ENCODE peak calls at places on chromosomes 3 and 15, in six cellular contexts. V is adrenal gland; J is CD8-positive, alpha-beta memory T cell; M is IMR-90; U is esophagus muscularis mucosa; G is CD4-positive, CD25-positive, alpha-beta regulatory T cell. Q is an unnamed sample.

GRCh38 chr3:194327030-194327413 is 24.1 kb downstream of the CPN2 start:
- DNase-seq in V (no peak), J (peak; percentile 32), M (peak; percentile 29), U (no peak), G (no peak), Q (no peak)

GRCh38 chr3:196073188-196073838 is 8.6 kb downstream of the TFRC start:
- DNase-seq in V (peak; percentile 53), J (peak; percentile 69), M (peak; percentile 54), U (no peak), G (peak; percentile 60), Q (peak; percentile 36)

GRCh38 chr3:161217496-161217895 is 3.6 kb upstream of the NMD3 start:
- DNase-seq in V (peak; percentile 30), J (no peak), M (no peak), U (no peak), G (no peak), Q (no peak)

GRCh38 chr3:192947421-192947820 is 29.8 kb upstream of the MB21D2 start:
- DNase-seq in V (no peak), J (no peak), M (peak; percentile 10), U (no peak), G (no peak), Q (no peak)

GRCh38 chr15:66765478-66766281 is 63.6 kb downstream of the SMAD6 start:
- DNase-seq in V (no peak), J (no peak), M (no peak), U (no peak), G (no peak), Q (no peak)

GRCh38 chr3:46030626-46031025 is 3.3 kb upstream of the XCR1 start:
- DNase-seq in V (no peak), J (no peak), M (no peak), U (peak; percentile 78), G (no peak), Q (no peak)

GRCh38 chr3:142987080-142987700 is 14.2 kb upstream of the U2SURP start:
- DNase-seq in V (no peak), J (peak; percentile 26), M (peak; percentile 55), U (no peak), G (no peak), Q (no peak)

GRCh38 chr3:10757821-10758130 is 58.3 kb upstream of the SLC6A11 start:
- DNase-seq in V (no peak), J (no peak), M (no peak), U (no peak), G (no peak), Q (no peak)

GRCh38 chr3:43291546-43291945 is 5.2 kb downstream of the SNRK start:
- DNase-seq in V (no peak), J (no peak), M (no peak), U (no peak), G (no peak), Q (no peak)

GRCh38 chr15:58077427-58077826 is 11.9 kb upstream of the ALDH1A2 start:
- DNase-seq in V (no peak), J (no peak), M (no peak), U (no peak), G (no peak), Q (no peak)
- H3K36me3 ChIP-seq in V (no peaks in the 10 kb centered on the region), J (no peaks in the 10 kb centered on the region), M (no peaks in the 10 kb centered on the region), U (no peaks in the 10 kb centered on the region), G (no peaks in the 10 kb centered on the region), Q (no peaks in the 10 kb centered on the region)

DNA sequence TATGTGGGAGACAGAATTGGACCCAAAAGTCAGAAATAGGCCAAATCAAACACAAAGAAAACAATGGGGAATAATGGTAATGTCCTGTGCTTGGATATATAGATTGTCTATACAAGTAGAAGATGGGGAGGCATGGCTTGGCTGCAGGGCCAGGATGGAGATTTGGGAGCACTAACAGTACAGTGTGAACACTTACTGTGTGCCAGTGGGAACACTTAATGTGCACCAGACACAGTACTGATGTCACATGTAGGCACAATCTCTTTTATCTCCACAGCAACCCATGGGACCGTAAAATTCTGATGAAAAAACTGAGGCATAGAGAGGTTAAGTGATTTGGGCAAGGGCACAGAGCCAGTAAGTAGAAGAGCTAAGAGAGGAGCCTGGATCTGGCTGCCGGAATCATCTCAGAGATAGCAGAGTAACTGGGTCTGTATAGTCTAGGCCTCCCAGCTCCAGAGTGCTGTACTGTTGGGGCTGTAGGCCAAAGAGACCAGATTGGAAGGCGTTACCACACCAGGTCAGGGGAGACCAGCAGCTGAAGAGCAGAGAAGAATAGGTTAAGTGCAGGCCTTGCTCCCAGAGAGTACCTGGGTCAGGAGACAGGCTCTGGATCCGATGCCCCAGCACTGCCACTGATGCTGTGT is 63.3 kb downstream of the RLBP1 start:
- DNase-seq in V (no peak), J (no peak), M (no peak), U (no peak), G (no peak), Q (no peak)
- H3K36me3 ChIP-seq in V (peaks cover 22% of the 10 kb centered on the region), J (peaks cover 12% of the 10 kb centered on the region), M (peaks cover 21% of the 10 kb centered on the region), U (peaks cover 79% of the 10 kb centered on the region), G (peaks cover 56% of the 10 kb centered on the region), Q (peaks cover 27% of the 10 kb centered on the region)

DNA sequence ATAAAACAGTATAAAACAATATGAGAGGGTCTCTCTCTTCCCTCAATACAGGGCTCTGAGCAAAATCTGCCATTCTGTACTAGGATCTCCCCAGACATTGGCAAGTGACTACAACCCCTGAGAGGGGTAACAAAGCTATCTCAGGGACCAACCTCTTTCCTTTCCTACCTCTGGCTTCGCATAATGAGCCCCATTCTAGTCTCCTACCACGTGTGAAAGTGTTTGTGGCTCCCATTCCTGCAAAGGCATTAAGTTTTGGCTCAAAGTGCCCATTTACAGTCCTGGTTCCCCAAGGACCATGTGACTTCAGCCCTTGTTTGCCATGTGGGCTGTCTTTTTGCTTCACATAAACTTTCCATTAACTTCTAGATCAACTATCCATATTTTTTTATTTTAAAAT is 46.4 kb downstream of the SCN11A start:
- DNase-seq in V (no peak), J (no peak), M (no peak), U (no peak), G (no peak), Q (no peak)
- H3K36me3 ChIP-seq in V (no peaks in the 10 kb centered on the region), J (no peaks in the 10 kb centered on the region), M (no peaks in the 10 kb centered on the region), U (no peaks in the 10 kb centered on the region), G (no peaks in the 10 kb centered on the region), Q (no peaks in the 10 kb centered on the region)

DNA sequence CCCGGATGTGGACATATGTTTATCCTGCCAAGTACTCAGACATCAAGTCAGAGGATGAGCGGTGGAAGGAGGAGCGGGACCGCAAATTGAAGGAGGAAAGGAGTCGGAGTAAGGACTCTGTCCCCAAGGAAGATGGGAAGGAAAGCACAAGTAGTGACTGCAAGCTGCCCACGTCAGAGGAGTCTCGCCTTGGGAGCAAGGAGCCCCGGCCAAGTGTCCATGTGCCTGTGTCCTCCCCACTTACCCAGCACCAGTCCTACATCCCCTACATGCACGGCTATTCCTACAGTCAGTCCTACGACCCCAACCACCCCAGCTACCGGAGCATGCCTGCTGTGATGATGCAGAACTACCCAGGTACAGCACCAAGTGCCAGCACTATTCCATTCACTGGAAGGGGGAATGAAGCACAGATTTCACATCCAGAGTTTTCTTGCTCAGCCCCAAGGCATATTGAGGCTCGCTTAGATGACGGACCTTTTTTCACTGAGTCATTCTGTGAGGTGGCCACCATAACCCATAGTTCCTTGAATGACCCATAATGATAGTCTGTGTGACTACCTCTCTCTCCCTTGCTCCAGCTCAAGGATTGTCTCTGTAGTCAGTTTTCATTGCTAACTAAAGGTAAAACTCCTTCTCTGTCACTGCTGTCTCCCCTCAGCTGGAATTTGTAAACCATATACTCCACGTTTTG is 97.1 kb downstream of the RBPMS2 start:
- DNase-seq in V (no peak), J (no peak), M (no peak), U (no peak), G (no peak), Q (no peak)
- H3K36me3 ChIP-seq in V (peaks cover 69% of the 10 kb centered on the region), J (peaks cover 64% of the 10 kb centered on the region), M (peaks cover 66% of the 10 kb centered on the region), U (peaks cover 94% of the 10 kb centered on the region), G (peaks cover 75% of the 10 kb centered on the region), Q (peaks cover 91% of the 10 kb centered on the region)

GRCh38 chr15:76289582-76289981 is 21.7 kb downstream of the ETFA start:
- DNase-seq in V (no peak), J (no peak), M (no peak), U (no peak), G (no peak), Q (no peak)
- H3K36me3 ChIP-seq in V (peaks cover 25% of the 10 kb centered on the region), J (no peaks in the 10 kb centered on the region), M (peaks cover 18% of the 10 kb centered on the region), U (peaks cover 47% of the 10 kb centered on the region), G (peaks cover 23% of the 10 kb centered on the region), Q (peaks cover 47% of the 10 kb centered on the region)

Q was measured in WERI-Rb-1.